ENCODE peak calls at places on chromosome 15, in eight cellular contexts. O, R, S, V, X, P, G and A are unnamed samples.

GRCh38 chr15:60362318-60363023 is 35.3 kb downstream of the ANXA2 start:
- DNase-seq in S (peak; percentile 95), O (no peak), G (no peak), X (no peak), V (no peak), R (no peak), P (no peak), A (no peak)

GRCh38 chr15:73927003-73927475 is 777 bp downstream of the LOXL1 start:
- DNase-seq in V (peak; percentile 72), P (peak; percentile 59), S (peak; percentile 66), O (peak; percentile 77), G (no peak), X (peak; percentile 93), R (peak; percentile 74), A (peak; percentile 39)

GRCh38 chr15:68818671-68819450 is 1.8 kb downstream of the ANP32A start:
- DNase-seq in G (peak; percentile 55), V (peak; percentile 61), X (peak; percentile 91), S (peak; percentile 66), P (peak; percentile 36), O (peak; percentile 79), R (peak; percentile 58), A (peak; percentile 16)

GRCh38 chr15:31357148-31357547 is 30.5 kb downstream of the KLF13 start:
- DNase-seq in O (no peak), V (no peak), P (no peak), X (no peak), R (no peak), S (no peak), G (no peak), A (no peak)

GRCh38 chr15:89556413-89557262 is 18.6 kb upstream of the TICRR start:
- DNase-seq in P (peak; percentile 36), G (peak; percentile 82), O (no peak), S (peak; percentile 80), V (no peak), X (no peak), R (peak; percentile 85), A (peak; percentile 16)

GRCh38 chr15:56871180-56871579 is 47.3 kb upstream of the TCF12 start:
- DNase-seq in R (no peak), P (no peak), G (no peak), S (peak; percentile 79), V (no peak), X (no peak), O (no peak), A (no peak)

GRCh38 chr15:28989896-28990295 is 104.1 kb downstream of the APBA2 start:
- DNase-seq in S (no peak), R (no peak), P (no peak), O (no peak), G (no peak), V (no peak), X (no peak), A (no peak)

GRCh38 chr15:35507932-35508638 is 37.9 kb downstream of the DPH6 start:
- DNase-seq in R (peak; percentile 9), O (no peak), V (no peak), X (peak; percentile 10), S (no peak), P (no peak), G (peak; percentile 5), A (no peak)

GRCh38 chr15:48868549-48868948 is 9.4 kb upstream of the EID1 start:
- DNase-seq in R (no peak), P (no peak), G (no peak), S (peak; percentile 68), X (no peak), V (no peak), O (no peak), A (no peak)

GRCh38 chr15:67999320-68000100 is 54.6 kb upstream of the PIAS1 start:
- DNase-seq in X (no peak), R (no peak), G (no peak), V (no peak), O (no peak), P (no peak), S (peak; percentile 14), A (no peak)

GRCh38 chr15:26634319-26634718 is 138.5 kb downstream of the GABRB3 start:
- DNase-seq in X (no peak), G (peak; percentile 67), S (no peak), R (peak; percentile 18), V (no peak), P (no peak), O (no peak), A (no peak)

GRCh38 chr15:68302729-68303128 is 25.2 kb downstream of the FEM1B start:
- DNase-seq in G (no peak), X (peak; percentile 36), P (no peak), R (no peak), S (no peak), V (no peak), O (no peak), A (peak; percentile 43)

GRCh38 chr15:88376574-88377174 is 90.5 kb downstream of the MRPL46 start:
- DNase-seq in O (no peak), X (no peak), P (no peak), V (no peak), R (no peak), G (no peak), S (peak; percentile 89), A (no peak)

GRCh38 chr15:81303241-81304225 is 20.4 kb downstream of the STARD5 start:
- DNase-seq in X (no peak), P (no peak), S (no peak), O (no peak), R (no peak), G (no peak), V (no peak), A (no peak)

GRCh38 chr15:81299630-81300273 is 24.2 kb downstream of the STARD5 start:
- DNase-seq in X (peak; percentile 69), S (no peak), V (no peak), O (no peak), G (no peak), P (no peak), R (no peak), A (no peak)

GRCh38 chr15:81301385-81301784 is 22.6 kb downstream of the STARD5 start:
- DNase-seq in P (no peak), O (no peak), R (no peak), V (no peak), S (no peak), G (no peak), X (no peak), A (no peak)

GRCh38 chr15:81302605-81303204 is 21.2 kb downstream of the STARD5 start:
- DNase-seq in R (no peak), S (no peak), P (no peak), V (no peak), G (no peak), O (no peak), X (no peak), A (no peak)

DNA sequence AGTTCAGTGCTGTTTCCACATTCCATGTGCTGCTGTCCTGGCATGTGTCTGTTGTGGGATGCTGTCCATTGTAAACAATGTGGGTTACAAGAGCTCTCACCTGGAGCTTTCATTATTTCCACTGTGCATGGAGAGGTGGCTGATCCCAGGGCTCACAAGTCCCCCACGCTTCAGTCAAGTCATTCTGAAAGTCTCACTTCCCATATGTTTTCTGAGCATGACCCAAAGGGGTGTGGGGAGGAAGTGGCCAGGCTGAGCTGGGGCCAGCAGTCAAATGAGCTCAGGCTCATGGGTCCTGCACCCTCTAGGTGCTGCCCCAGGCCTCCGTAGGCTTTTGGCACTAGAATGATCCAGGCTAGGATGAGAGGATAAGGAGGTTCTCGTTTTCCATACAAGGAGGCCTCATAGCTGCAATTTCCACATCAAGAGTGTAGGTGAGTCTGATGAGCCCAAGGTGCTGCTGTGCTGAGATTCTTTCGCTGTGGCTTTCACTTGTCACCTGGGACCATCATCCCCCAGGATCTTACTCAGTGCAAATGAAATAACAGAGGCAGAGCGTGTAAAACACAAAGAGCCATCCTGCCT is 22.0 kb downstream of the STARD5 start:
- DNase-seq in G (no peak), S (no peak), X (peak; percentile 84), V (no peak), P (no peak), R (no peak), O (no peak), A (no peak)
- H3K27ac ChIP-seq in G (no peak overlapping the region), S (no peak overlapping the region), X (peak overlapping the region; percentile 77), V (peak overlapping the region; percentile 30), P (no peak overlapping the region), R (no peak overlapping the region), O (no peak overlapping the region), A (peak overlapping the region; percentile 28)

DNA sequence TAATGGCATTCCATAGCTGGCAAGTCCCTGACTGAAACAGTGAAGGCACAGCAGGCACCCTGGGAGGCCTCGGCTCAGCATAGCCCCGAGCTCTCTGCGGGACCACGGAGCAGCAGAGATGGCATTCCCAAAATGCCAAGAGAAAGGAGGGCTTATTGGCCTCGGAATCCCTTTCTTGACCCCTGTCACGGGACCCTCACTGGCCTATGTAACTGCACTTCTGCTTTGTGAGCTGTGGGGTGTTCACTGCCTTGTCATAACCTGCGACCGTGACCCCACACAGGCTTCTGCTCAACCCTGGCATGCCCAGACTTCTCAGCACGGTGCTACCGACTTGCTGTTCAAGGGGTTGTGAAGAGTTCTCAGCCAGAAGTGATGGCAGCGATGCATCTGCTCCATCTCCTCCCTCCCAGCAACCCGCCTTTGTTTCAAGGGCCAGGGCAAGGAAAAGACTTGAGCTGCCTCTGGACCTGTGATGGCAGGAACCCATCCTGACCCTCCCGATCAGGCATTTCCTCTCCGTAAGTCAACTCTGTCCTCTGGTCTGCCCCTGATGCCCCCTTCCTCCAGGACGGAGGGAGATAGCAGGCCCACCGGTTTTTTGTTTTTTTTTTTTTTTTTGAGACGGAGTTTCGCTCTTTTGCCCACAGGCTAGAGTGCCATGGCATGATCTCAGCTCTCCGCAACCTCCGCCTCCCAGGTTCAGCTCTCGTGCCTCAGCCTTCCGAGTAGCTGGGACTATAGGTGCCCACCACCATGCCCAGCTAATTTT is 30.5 kb downstream of the EHD4 start:
- DNase-seq in S (no peak), O (no peak), X (no peak), V (no peak), G (peak; percentile 49), P (no peak), R (no peak), A (no peak)
- H3K4me1 ChIP-seq in S (peaks cover 38% of the 10 kb centered on the region), O (peaks cover 8% of the 10 kb centered on the region), X (peaks cover 62% of the 10 kb centered on the region), V (peaks cover 99% of the 10 kb centered on the region), G (peaks cover 54% of the 10 kb centered on the region), P (no peaks in the 10 kb centered on the region), R (peaks cover 38% of the 10 kb centered on the region), A (peaks cover 21% of the 10 kb centered on the region)

DNA sequence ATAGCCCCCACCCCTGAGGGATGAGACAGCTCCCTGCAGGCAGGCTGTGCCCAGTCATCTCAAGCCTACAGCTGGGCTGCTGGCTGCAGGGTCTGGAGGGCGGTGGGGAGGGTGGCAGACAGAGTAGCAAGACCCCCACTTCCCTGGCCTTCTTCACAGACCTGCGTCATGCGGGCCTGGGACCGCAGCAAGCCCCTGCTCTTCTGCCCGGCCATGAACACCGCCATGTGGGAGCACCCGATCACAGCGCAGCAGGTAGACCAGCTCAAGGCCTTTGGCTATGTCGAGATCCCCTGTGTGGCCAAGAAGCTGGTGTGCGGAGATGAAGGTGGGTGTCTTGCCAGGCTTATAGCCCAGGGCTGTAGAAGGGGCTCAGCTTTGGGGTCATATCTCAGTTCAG is 25.0 kb downstream of the PPCDC start:
- DNase-seq in V (no peak), R (no peak), G (no peak), P (no peak), S (no peak), X (no peak), O (no peak), A (no peak)
- H3K27ac ChIP-seq in V (peak overlapping the region; percentile 97), R (no peak overlapping the region), G (no peak overlapping the region), P (no peak overlapping the region), S (no peak overlapping the region), X (peak overlapping the region; percentile 85), O (peak overlapping the region; percentile 60), A (no peak overlapping the region)

DNA sequence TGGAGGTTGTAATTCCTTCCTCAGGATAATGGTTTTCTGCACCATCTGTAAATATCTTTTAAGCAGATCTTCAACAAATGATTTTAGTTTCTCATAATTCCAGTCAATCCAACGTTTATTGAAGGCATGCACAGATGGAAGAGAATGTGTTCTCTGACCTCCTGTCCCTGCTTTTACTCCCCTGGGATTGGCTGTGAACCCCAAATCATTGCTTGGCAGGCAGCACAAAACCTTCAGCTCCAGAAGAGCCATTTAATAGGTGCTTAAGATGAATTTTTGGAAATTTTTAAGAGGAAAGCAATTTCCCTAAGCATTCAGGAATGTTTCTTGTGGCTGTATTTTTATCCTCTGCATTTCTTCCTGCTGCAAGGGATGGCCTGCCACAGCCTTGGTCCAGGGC is 25.5 kb upstream of the THSD4 start:
- DNase-seq in P (no peak), V (no peak), X (no peak), O (no peak), R (no peak), S (no peak), G (no peak), A (no peak)
- H3K4me1 ChIP-seq in P (no peaks in the 10 kb centered on the region), V (peaks cover 7% of the 10 kb centered on the region), X (no peaks in the 10 kb centered on the region), O (no peaks in the 10 kb centered on the region), R (no peaks in the 10 kb centered on the region), S (peaks cover 19% of the 10 kb centered on the region), G (peaks cover 3% of the 10 kb centered on the region), A (no peaks in the 10 kb centered on the region)